ENCODE peak calls at places on chromosome 10, in eight cellular contexts. One of them, this sample, is unnamed.

GRCh38 chr10:101303087-101303753 is 50.7 kb upstream of the BTRC start:
- DNase-seq in left lung: no peak
- DNase-seq in hepatocyte: no peak
- DNase-seq in HFFc6: no peak
- DNase-seq in glutamatergic neuron: no peak
- DNase-seq in RWPE1: no peak
- DNase-seq in mesothelial cell of epicardium: no peak
- DNase-seq in GM06990: no peak
- DNase-seq in this sample: no peak

GRCh38 chr10:46227571-46228075 is 59.2 kb upstream of the ANTXRL start:
- DNase-seq in left lung: no peak
- DNase-seq in hepatocyte: no peak
- DNase-seq in HFFc6: no peak
- DNase-seq in glutamatergic neuron: no peak
- DNase-seq in RWPE1: no peak
- DNase-seq in mesothelial cell of epicardium: peak
- DNase-seq in GM06990: no peak
- DNase-seq in this sample: no peak

GRCh38 chr10:79585870-79586527 is 24.7 kb upstream of the SFTPA1 start:
- DNase-seq in left lung: peak
- DNase-seq in hepatocyte: no peak
- DNase-seq in HFFc6: no peak
- DNase-seq in glutamatergic neuron: no peak
- DNase-seq in RWPE1: no peak
- DNase-seq in mesothelial cell of epicardium: no peak
- DNase-seq in GM06990: no peak
- DNase-seq in this sample: no peak

GRCh38 chr10:77837248-77837924 is 89.2 kb downstream of the DLG5 start:
- DNase-seq in left lung: no peak
- DNase-seq in hepatocyte: no peak
- DNase-seq in HFFc6: peak
- DNase-seq in glutamatergic neuron: peak
- DNase-seq in RWPE1: peak
- DNase-seq in mesothelial cell of epicardium: no peak
- DNase-seq in GM06990: peak
- DNase-seq in this sample: no peak

GRCh38 chr10:10092581-10092980 is 925.1 kb upstream of the CELF2 start:
- DNase-seq in left lung: peak
- DNase-seq in hepatocyte: peak
- DNase-seq in HFFc6: no peak
- DNase-seq in glutamatergic neuron: peak
- DNase-seq in RWPE1: peak
- DNase-seq in mesothelial cell of epicardium: no peak
- DNase-seq in GM06990: no peak
- DNase-seq in this sample: no peak

GRCh38 chr10:16986406-16987128 is 143.0 kb downstream of the CUBN start:
- DNase-seq in left lung: no peak
- DNase-seq in hepatocyte: no peak
- DNase-seq in HFFc6: peak
- DNase-seq in glutamatergic neuron: no peak
- DNase-seq in RWPE1: peak
- DNase-seq in mesothelial cell of epicardium: no peak
- DNase-seq in GM06990: no peak
- DNase-seq in this sample: no peak

GRCh38 chr10:123417414-123417813 is 248.7 kb upstream of the GPR26 start:
- DNase-seq in left lung: no peak
- DNase-seq in hepatocyte: no peak
- DNase-seq in HFFc6: no peak
- DNase-seq in glutamatergic neuron: no peak
- DNase-seq in RWPE1: no peak
- DNase-seq in mesothelial cell of epicardium: no peak
- DNase-seq in GM06990: no peak
- DNase-seq in this sample: no peak

GRCh38 chr10:4663162-4663992 is 162.6 kb upstream of the AKR1E2 start:
- DNase-seq in left lung: peak
- DNase-seq in hepatocyte: peak
- DNase-seq in HFFc6: peak
- DNase-seq in glutamatergic neuron: no peak
- DNase-seq in RWPE1: peak
- DNase-seq in mesothelial cell of epicardium: no peak
- DNase-seq in GM06990: no peak
- DNase-seq in this sample: peak

GRCh38 chr10:24360286-24361127 is 151.6 kb downstream of the KIAA1217 start:
- DNase-seq in left lung: peak
- DNase-seq in hepatocyte: peak
- DNase-seq in HFFc6: peak
- DNase-seq in glutamatergic neuron: peak
- DNase-seq in RWPE1: peak
- DNase-seq in mesothelial cell of epicardium: peak
- DNase-seq in GM06990: no peak
- DNase-seq in this sample: peak

GRCh38 chr10:94006591-94007550 is 13.1 kb downstream of the PLCE1 start:
- DNase-seq in left lung: no peak
- DNase-seq in hepatocyte: peak
- DNase-seq in HFFc6: peak
- DNase-seq in glutamatergic neuron: no peak
- DNase-seq in RWPE1: peak
- DNase-seq in mesothelial cell of epicardium: no peak
- DNase-seq in GM06990: no peak
- DNase-seq in this sample: peak

GRCh38 chr10:118922226-118922625 is 107.3 kb upstream of the NANOS1 start:
- DNase-seq in left lung: no peak
- DNase-seq in hepatocyte: no peak
- DNase-seq in HFFc6: no peak
- DNase-seq in glutamatergic neuron: no peak
- DNase-seq in RWPE1: no peak
- DNase-seq in mesothelial cell of epicardium: no peak
- DNase-seq in GM06990: no peak
- DNase-seq in this sample: no peak

GRCh38 chr10:92972066-92972870 is 88.3 kb upstream of the CYP26C1 start:
- DNase-seq in left lung: peak
- DNase-seq in hepatocyte: peak
- DNase-seq in HFFc6: peak
- DNase-seq in glutamatergic neuron: no peak
- DNase-seq in RWPE1: peak
- DNase-seq in mesothelial cell of epicardium: no peak
- DNase-seq in GM06990: no peak
- DNase-seq in this sample: peak

GRCh38 chr10:49164587-49165188 is 23.5 kb downstream of the TMEM273 start:
- DNase-seq in left lung: no peak
- DNase-seq in hepatocyte: peak
- DNase-seq in HFFc6: no peak
- DNase-seq in glutamatergic neuron: peak
- DNase-seq in RWPE1: no peak
- DNase-seq in mesothelial cell of epicardium: peak
- DNase-seq in GM06990: peak
- DNase-seq in this sample: peak

GRCh38 chr10:4407783-4408182 is 418.2 kb upstream of the AKR1E2 start:
- DNase-seq in left lung: no peak
- DNase-seq in hepatocyte: no peak
- DNase-seq in HFFc6: peak
- DNase-seq in glutamatergic neuron: no peak
- DNase-seq in RWPE1: peak
- DNase-seq in mesothelial cell of epicardium: no peak
- DNase-seq in GM06990: no peak
- DNase-seq in this sample: no peak

GRCh38 chr10:127046975-127047877 is 142.0 kb downstream of the DOCK1 start:
- DNase-seq in left lung: no peak
- DNase-seq in hepatocyte: no peak
- DNase-seq in HFFc6: no peak
- DNase-seq in glutamatergic neuron: no peak
- DNase-seq in RWPE1: no peak
- DNase-seq in mesothelial cell of epicardium: no peak
- DNase-seq in GM06990: no peak
- DNase-seq in this sample: no peak

GRCh38 chr10:119199231-119199992 is 8.0 kb upstream of the GRK5 start:
- DNase-seq in left lung: peak
- DNase-seq in hepatocyte: peak
- DNase-seq in HFFc6: peak
- DNase-seq in glutamatergic neuron: peak
- DNase-seq in RWPE1: peak
- DNase-seq in mesothelial cell of epicardium: peak
- DNase-seq in GM06990: no peak
- DNase-seq in this sample: peak

GRCh38 chr10:26214538-26215461 is 1.8 kb upstream of the GAD2 start:
- DNase-seq in left lung: no peak
- DNase-seq in hepatocyte: no peak
- DNase-seq in HFFc6: no peak
- DNase-seq in glutamatergic neuron: peak
- DNase-seq in RWPE1: no peak
- DNase-seq in mesothelial cell of epicardium: no peak
- DNase-seq in GM06990: no peak
- DNase-seq in this sample: no peak

GRCh38 chr10:27742195-27742925 is 3.3 kb downstream of the MKX start:
- DNase-seq in left lung: peak
- DNase-seq in hepatocyte: peak
- DNase-seq in HFFc6: peak
- DNase-seq in glutamatergic neuron: peak
- DNase-seq in RWPE1: peak
- DNase-seq in mesothelial cell of epicardium: peak
- DNase-seq in GM06990: peak
- DNase-seq in this sample: peak

GRCh38 chr10:70564901-70565351 is 37.6 kb downstream of the PRF1 start:
- DNase-seq in left lung: no peak
- DNase-seq in hepatocyte: no peak
- DNase-seq in HFFc6: no peak
- DNase-seq in glutamatergic neuron: no peak
- DNase-seq in RWPE1: no peak
- DNase-seq in mesothelial cell of epicardium: no peak
- DNase-seq in GM06990: no peak
- DNase-seq in this sample: no peak
- TF ChIP-seq CTCF in left lung: no peak
- TF ChIP-seq CTCF in hepatocyte: no peak
- TF ChIP-seq CTCF in HFFc6: peak
- TF ChIP-seq CTCF in glutamatergic neuron: no peak
- TF ChIP-seq CTCF in RWPE1: no peak
- TF ChIP-seq CTCF in mesothelial cell of epicardium: no peak
- TF ChIP-seq CTCF in GM06990: peak
- TF ChIP-seq CTCF in this sample: no peak

GRCh38 chr10:125120046-125120710 is 40.2 kb downstream of the CTBP2 start:
- DNase-seq in left lung: no peak
- DNase-seq in hepatocyte: no peak
- DNase-seq in HFFc6: peak
- DNase-seq in glutamatergic neuron: no peak
- DNase-seq in RWPE1: no peak
- DNase-seq in mesothelial cell of epicardium: no peak
- DNase-seq in GM06990: no peak
- DNase-seq in this sample: no peak

GRCh38 chr10:125117941-125118630 is 42.3 kb downstream of the CTBP2 start:
- DNase-seq in left lung: no peak
- DNase-seq in hepatocyte: no peak
- DNase-seq in HFFc6: no peak
- DNase-seq in glutamatergic neuron: no peak
- DNase-seq in RWPE1: no peak
- DNase-seq in mesothelial cell of epicardium: no peak
- DNase-seq in GM06990: no peak
- DNase-seq in this sample: no peak

GRCh38 chr10:125121003-125121402 is 39.4 kb downstream of the CTBP2 start:
- DNase-seq in left lung: no peak
- DNase-seq in hepatocyte: no peak
- DNase-seq in HFFc6: no peak
- DNase-seq in glutamatergic neuron: no peak
- DNase-seq in RWPE1: peak
- DNase-seq in mesothelial cell of epicardium: no peak
- DNase-seq in GM06990: no peak
- DNase-seq in this sample: no peak

GRCh38 chr10:125116652-125117310 is 43.6 kb downstream of the CTBP2 start:
- DNase-seq in left lung: no peak
- DNase-seq in hepatocyte: no peak
- DNase-seq in HFFc6: no peak
- DNase-seq in glutamatergic neuron: no peak
- DNase-seq in RWPE1: no peak
- DNase-seq in mesothelial cell of epicardium: no peak
- DNase-seq in GM06990: no peak
- DNase-seq in this sample: no peak

GRCh38 chr10:125118701-125119100 is 41.7 kb downstream of the CTBP2 start:
- DNase-seq in left lung: no peak
- DNase-seq in hepatocyte: no peak
- DNase-seq in HFFc6: no peak
- DNase-seq in glutamatergic neuron: no peak
- DNase-seq in RWPE1: no peak
- DNase-seq in mesothelial cell of epicardium: no peak
- DNase-seq in GM06990: no peak
- DNase-seq in this sample: no peak
- TF ChIP-seq CTCF in left lung: no peak
- TF ChIP-seq CTCF in hepatocyte: no peak
- TF ChIP-seq CTCF in HFFc6: no peak
- TF ChIP-seq CTCF in glutamatergic neuron: no peak
- TF ChIP-seq CTCF in RWPE1: no peak
- TF ChIP-seq CTCF in mesothelial cell of epicardium: no peak
- TF ChIP-seq CTCF in GM06990: no peak
- TF ChIP-seq CTCF in this sample: no peak

GRCh38 chr10:125734823-125735222 is 15.3 kb downstream of the EDRF1 start:
- DNase-seq in left lung: no peak
- DNase-seq in hepatocyte: no peak
- DNase-seq in HFFc6: no peak
- DNase-seq in glutamatergic neuron: no peak
- DNase-seq in RWPE1: no peak
- DNase-seq in mesothelial cell of epicardium: no peak
- DNase-seq in GM06990: no peak
- DNase-seq in this sample: no peak
- TF ChIP-seq CTCF in left lung: no peak
- TF ChIP-seq CTCF in hepatocyte: peak
- TF ChIP-seq CTCF in HFFc6: peak
- TF ChIP-seq CTCF in glutamatergic neuron: peak
- TF ChIP-seq CTCF in RWPE1: no peak
- TF ChIP-seq CTCF in mesothelial cell of epicardium: peak
- TF ChIP-seq CTCF in GM06990: no peak
- TF ChIP-seq CTCF in this sample: no peak

GRCh38 chr10:66591865-66592264 is 334.0 kb upstream of the LRRTM3 start:
- DNase-seq in left lung: no peak
- DNase-seq in hepatocyte: no peak
- DNase-seq in HFFc6: no peak
- DNase-seq in glutamatergic neuron: no peak
- DNase-seq in RWPE1: no peak
- DNase-seq in mesothelial cell of epicardium: no peak
- DNase-seq in GM06990: no peak
- DNase-seq in this sample: no peak

GRCh38 chr10:66586897-66587679 is 338.7 kb upstream of the LRRTM3 start:
- DNase-seq in left lung: no peak
- DNase-seq in hepatocyte: no peak
- DNase-seq in HFFc6: no peak
- DNase-seq in glutamatergic neuron: no peak
- DNase-seq in RWPE1: no peak
- DNase-seq in mesothelial cell of epicardium: no peak
- DNase-seq in GM06990: no peak
- DNase-seq in this sample: no peak

GRCh38 chr10:66587680-66588050 is 338.2 kb upstream of the LRRTM3 start:
- DNase-seq in left lung: no peak
- DNase-seq in hepatocyte: no peak
- DNase-seq in HFFc6: no peak
- DNase-seq in glutamatergic neuron: no peak
- DNase-seq in RWPE1: no peak
- DNase-seq in mesothelial cell of epicardium: no peak
- DNase-seq in GM06990: no peak
- DNase-seq in this sample: no peak

DNA sequence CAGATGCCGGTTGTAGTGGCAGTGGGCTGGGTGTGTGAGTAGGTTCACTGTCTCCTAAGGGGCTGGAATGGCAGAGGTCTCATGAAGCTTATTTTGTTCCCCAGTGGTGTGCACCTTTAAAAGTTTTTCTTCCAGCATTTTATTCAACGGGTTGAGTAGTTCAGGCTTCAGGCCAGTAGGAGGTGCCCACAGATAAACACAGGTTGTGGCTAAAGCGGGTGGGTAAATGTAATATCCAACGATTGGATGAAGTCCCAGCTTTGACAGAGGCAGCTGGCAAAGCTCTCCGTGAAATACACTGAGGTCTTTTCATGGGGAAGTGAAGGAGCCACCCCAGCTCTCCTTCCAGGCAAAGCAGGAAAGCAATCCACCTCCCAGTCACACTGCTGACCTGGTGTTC is 339.8 kb upstream of the LRRTM3 start:
- DNase-seq in left lung: no peak
- DNase-seq in hepatocyte: peak
- DNase-seq in HFFc6: no peak
- DNase-seq in glutamatergic neuron: no peak
- DNase-seq in RWPE1: no peak
- DNase-seq in mesothelial cell of epicardium: no peak
- DNase-seq in GM06990: no peak
- DNase-seq in this sample: peak
- TF ChIP-seq CTCF in left lung: no peak
- TF ChIP-seq CTCF in hepatocyte: peak
- TF ChIP-seq CTCF in HFFc6: peak
- TF ChIP-seq CTCF in glutamatergic neuron: no peak
- TF ChIP-seq CTCF in RWPE1: no peak
- TF ChIP-seq CTCF in mesothelial cell of epicardium: no peak
- TF ChIP-seq CTCF in GM06990: no peak
- TF ChIP-seq CTCF in this sample: no peak